ENCODE peak calls at places on chromosomes 6 and 20, in eight cellular contexts. J is IMR-90, S is psoas muscle, L is uterus, W is right lobe of liver, K is left ventricle myocardium inferior, O is heart left ventricle, D is foreskin keratinocyte. U is an unnamed sample.

GRCh38 chr6:33905081-33905609 is 101.3 kb upstream of the MLN start:
- DNase-seq in J (no peak), S (no peak), L (no peak), W (no peak), K (no peak), O (no peak), D (no peak), U (no peak)

GRCh38 chr6:95143408-95144180 is 433.7 kb upstream of the MANEA start:
- DNase-seq in J (no peak), S (no peak), L (no peak), W (no peak), K (no peak), O (no peak), D (no peak), U (no peak)

GRCh38 chr6:136593748-136594490 is 43.7 kb upstream of the MAP7 start:
- DNase-seq in J (peak), S (no peak), L (no peak), W (no peak), K (no peak), O (no peak), D (peak), U (peak)

GRCh38 chr20:14189794-14190402 is 147.5 kb downstream of the FLRT3 start:
- DNase-seq in J (peak), S (no peak), L (no peak), W (no peak), K (no peak), O (no peak), D (peak), U (no peak)

GRCh38 chr6:133880006-133880405 is 8.9 kb upstream of the TCF21 start:
- DNase-seq in J (no peak), S (no peak), L (no peak), W (no peak), K (no peak), O (no peak), D (no peak), U (no peak)

GRCh38 chr20:2767768-2768631 is 32.4 kb downstream of the CPXM1 start:
- DNase-seq in J (peak), S (no peak), L (no peak), W (peak), K (peak), O (peak), D (peak), U (peak)

GRCh38 chr20:57408131-57408530 is 16.9 kb downstream of the RBM38 start:
- DNase-seq in J (peak), S (peak), L (no peak), W (no peak), K (no peak), O (no peak), D (no peak), U (no peak)

GRCh38 chr6:150291968-150292710 is 76.7 kb upstream of the IYD start:
- DNase-seq in J (no peak), S (no peak), L (no peak), W (no peak), K (no peak), O (no peak), D (peak), U (no peak)

GRCh38 chr6:144286503-144287393 is 1.6 kb downstream of the UTRN start:
- DNase-seq in J (peak), S (peak), L (peak), W (peak), K (peak), O (peak), D (peak), U (peak)

GRCh38 chr20:39795401-39796272 is 833.5 kb downstream of the DHX35 start:
- DNase-seq in J (peak), S (no peak), L (peak), W (no peak), K (no peak), O (no peak), D (peak), U (peak)

GRCh38 chr6:153994004-153994403 is 45.0 kb upstream of the OPRM1 start:
- DNase-seq in J (no peak), S (no peak), L (no peak), W (no peak), K (no peak), O (no peak), D (no peak), U (no peak)

GRCh38 chr20:16576219-16576618 is 3.0 kb upstream of the KIF16B start:
- DNase-seq in J (no peak), S (no peak), L (no peak), W (no peak), K (no peak), O (no peak), D (no peak), U (no peak)

GRCh38 chr6:48429021-48429420 is 318.0 kb upstream of the PTCHD4 start:
- DNase-seq in J (peak), S (no peak), L (no peak), W (no peak), K (no peak), O (no peak), D (no peak), U (no peak)

GRCh38 chr20:32450484-32451061 is 92.4 kb downstream of the ASXL1 start:
- DNase-seq in J (no peak), S (no peak), L (no peak), W (no peak), K (no peak), O (no peak), D (no peak), U (no peak)

GRCh38 chr20:32448306-32449056 is 90.3 kb downstream of the ASXL1 start:
- DNase-seq in J (no peak), S (no peak), L (peak), W (peak), K (no peak), O (no peak), D (no peak), U (no peak)

GRCh38 chr20:32447136-32448027 is 89.3 kb downstream of the ASXL1 start:
- DNase-seq in J (no peak), S (no peak), L (no peak), W (peak), K (no peak), O (no peak), D (no peak), U (no peak)

GRCh38 chr20:32449890-32450401 is 91.8 kb downstream of the ASXL1 start:
- DNase-seq in J (no peak), S (no peak), L (no peak), W (peak), K (no peak), O (no peak), D (no peak), U (no peak)

GRCh38 chr20:32449057-32449889 is 91.1 kb downstream of the ASXL1 start:
- DNase-seq in J (no peak), S (no peak), L (no peak), W (peak), K (no peak), O (no peak), D (no peak), U (no peak)
- H3K27ac ChIP-seq in J (no peak), S (no peak), L (peak), W (no peak), K (peak), O (peak), D (no peak), U (no peak)

GRCh38 chr6:87430499-87430898 is 22.7 kb downstream of the CFAP206 start:
- DNase-seq in J (no peak), S (no peak), L (no peak), W (no peak), K (no peak), O (no peak), D (no peak), U (no peak)
- H3K27ac ChIP-seq in J (no peak), S (no peak), L (no peak), W (no peak), K (no peak), O (no peak), D (no peak), U (no peak)

DNA sequence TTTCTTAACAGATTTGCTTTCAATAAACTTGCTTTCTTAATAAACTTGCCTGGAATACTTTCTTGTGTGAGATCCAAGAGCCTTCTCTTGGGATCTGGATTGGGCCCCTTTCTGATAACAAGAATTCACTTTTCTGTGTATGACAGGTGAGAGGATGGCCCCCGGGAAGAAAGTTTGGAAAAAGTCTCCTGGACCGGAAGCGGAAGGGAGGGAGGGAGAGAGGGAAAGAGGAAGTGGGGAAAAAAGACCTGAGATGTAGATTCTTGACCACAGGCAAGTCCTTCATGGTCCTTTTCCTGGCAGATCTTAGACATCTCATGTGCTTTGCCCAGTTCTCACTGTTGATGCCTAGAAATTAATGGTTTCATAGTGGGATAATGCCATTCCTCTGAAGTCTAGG is 146.5 kb upstream of the ID4 start:
- DNase-seq in J (no peak), S (no peak), L (no peak), W (no peak), K (no peak), O (no peak), D (no peak), U (no peak)
- H3K27ac ChIP-seq in J (no peak), S (no peak), L (no peak), W (no peak), K (no peak), O (no peak), D (no peak), U (no peak)

GRCh38 chr6:106290954-106291353 is 34.6 kb downstream of the ATG5 start:
- DNase-seq in J (no peak), S (no peak), L (no peak), W (no peak), K (no peak), O (no peak), D (no peak), U (no peak)

GRCh38 chr6:106286746-106287145 is 38.8 kb downstream of the ATG5 start:
- DNase-seq in J (no peak), S (no peak), L (no peak), W (no peak), K (no peak), O (no peak), D (no peak), U (no peak)

GRCh38 chr6:106290032-106290431 is 35.5 kb downstream of the ATG5 start:
- DNase-seq in J (no peak), S (no peak), L (no peak), W (no peak), K (no peak), O (no peak), D (no peak), U (no peak)

GRCh38 chr6:106283476-106283875 is 42.1 kb downstream of the ATG5 start:
- DNase-seq in J (no peak), S (no peak), L (no peak), W (no peak), K (no peak), O (no peak), D (no peak), U (no peak)

GRCh38 chr6:106287215-106287614 is 38.3 kb downstream of the ATG5 start:
- DNase-seq in J (no peak), S (no peak), L (no peak), W (no peak), K (no peak), O (no peak), D (peak), U (peak)
- H3K27ac ChIP-seq in J (no peak), S (no peak), L (no peak), W (no peak), K (no peak), O (no peak), D (no peak), U (no peak)

DNA sequence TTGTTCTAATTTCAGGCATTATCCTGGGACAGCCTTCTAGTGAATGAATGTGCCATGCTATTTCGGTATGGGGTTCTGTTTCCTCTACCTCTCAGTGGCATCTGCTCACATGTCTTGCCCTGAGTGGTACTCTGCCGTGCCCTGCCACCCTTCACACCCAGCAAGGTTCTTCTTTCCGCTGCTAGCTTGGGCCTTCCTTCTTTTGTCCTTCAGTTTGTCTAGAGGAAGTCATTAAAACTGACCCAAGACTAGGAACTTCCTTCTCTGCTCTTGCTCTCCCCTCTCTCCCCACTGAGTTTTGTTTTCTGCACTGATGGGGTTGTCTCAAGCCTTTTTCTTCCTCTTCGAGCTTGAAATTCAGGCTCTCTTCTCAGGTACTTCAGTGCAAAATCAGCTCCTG is 300.7 kb upstream of the PRDM1 start:
- DNase-seq in J (no peak), S (no peak), L (no peak), W (no peak), K (no peak), O (peak), D (no peak), U (no peak)
- H3K27ac ChIP-seq in J (no peak), S (no peak), L (no peak), W (no peak), K (no peak), O (no peak), D (peak), U (no peak)

GRCh38 chr6:2502998-2503674 is 247.6 kb downstream of the MYLK4 start:
- DNase-seq in J (no peak), S (no peak), L (no peak), W (no peak), K (no peak), O (no peak), D (peak), U (no peak)
- H3K27ac ChIP-seq in J (no peak), S (no peak), L (no peak), W (no peak), K (no peak), O (no peak), D (no peak), U (no peak)

GRCh38 chr20:32368930-32369329 is 10.8 kb downstream of the ASXL1 start:
- DNase-seq in J (peak), S (no peak), L (no peak), W (no peak), K (no peak), O (no peak), D (no peak), U (no peak)
- H3K27ac ChIP-seq in J (no peak), S (no peak), L (no peak), W (no peak), K (no peak), O (no peak), D (no peak), U (no peak)